ENCODE peak calls at places on chromosomes 1 and 21, in ten cellular contexts. One of them, this sample, is unnamed.

GRCh38 chr1:107181253-107181977 is 40.6 kb downstream of the NTNG1 start:
- DNase-seq in transverse colon: no peak
- DNase-seq in HepG2: no peak
- DNase-seq in K562: no peak
- DNase-seq in SK-N-SH: no peak
- DNase-seq in HCT116: no peak
- DNase-seq in HL-60: no peak
- DNase-seq in sigmoid colon: no peak
- DNase-seq in stomach: no peak
- DNase-seq in breast epithelium: no peak
- DNase-seq in this sample: no peak

GRCh38 chr1:41093826-41094225 is 72.3 kb upstream of the SLFNL1 start:
- DNase-seq in SK-N-SH: no peak
- DNase-seq in transverse colon: no peak
- DNase-seq in HCT116: no peak
- DNase-seq in K562: no peak
- DNase-seq in breast epithelium: no peak
- DNase-seq in stomach: no peak
- DNase-seq in sigmoid colon: no peak
- DNase-seq in HepG2: no peak
- DNase-seq in HL-60: no peak
- DNase-seq in this sample: no peak

GRCh38 chr1:61224609-61225008 is 142.2 kb downstream of the NFIA start:
- DNase-seq in sigmoid colon: no peak
- DNase-seq in SK-N-SH: no peak
- DNase-seq in HCT116: no peak
- DNase-seq in transverse colon: no peak
- DNase-seq in HepG2: no peak
- DNase-seq in K562: no peak
- DNase-seq in HL-60: no peak
- DNase-seq in stomach: no peak
- DNase-seq in breast epithelium: no peak
- DNase-seq in this sample: no peak

GRCh38 chr21:32412162-32412997 is at the start of gene EVA1C:
- DNase-seq in K562: no peak
- DNase-seq in transverse colon: peak; percentile 82
- DNase-seq in HCT116: no peak
- DNase-seq in sigmoid colon: peak; percentile 88
- DNase-seq in stomach: peak; percentile 83
- DNase-seq in breast epithelium: peak; percentile 69
- DNase-seq in HepG2: no peak
- DNase-seq in HL-60: no peak
- DNase-seq in SK-N-SH: peak; percentile 82
- DNase-seq in this sample: no peak

GRCh38 chr1:203480084-203480483 is 4.5 kb downstream of the PRELP start:
- DNase-seq in SK-N-SH: no peak
- DNase-seq in breast epithelium: no peak
- DNase-seq in transverse colon: no peak
- DNase-seq in sigmoid colon: peak; percentile 82
- DNase-seq in HCT116: no peak
- DNase-seq in K562: no peak
- DNase-seq in HL-60: no peak
- DNase-seq in stomach: no peak
- DNase-seq in HepG2: no peak
- DNase-seq in this sample: no peak

GRCh38 chr1:117612517-117613248 is 6.8 kb downstream of the TENT5C start:
- DNase-seq in K562: peak; percentile 89
- DNase-seq in HepG2: no peak
- DNase-seq in HCT116: peak; percentile 36
- DNase-seq in transverse colon: no peak
- DNase-seq in SK-N-SH: no peak
- DNase-seq in stomach: no peak
- DNase-seq in sigmoid colon: no peak
- DNase-seq in breast epithelium: no peak
- DNase-seq in HL-60: no peak
- DNase-seq in this sample: peak; percentile 79

GRCh38 chr21:38796426-38796825 is 9.3 kb upstream of the ETS2 start:
- DNase-seq in sigmoid colon: no peak
- DNase-seq in transverse colon: no peak
- DNase-seq in breast epithelium: no peak
- DNase-seq in HepG2: no peak
- DNase-seq in HL-60: no peak
- DNase-seq in stomach: no peak
- DNase-seq in SK-N-SH: no peak
- DNase-seq in HCT116: no peak
- DNase-seq in K562: peak; percentile 46
- DNase-seq in this sample: no peak

GRCh38 chr21:36034211-36034913 is 26.0 kb downstream of the SETD4 start:
- DNase-seq in HCT116: no peak
- DNase-seq in transverse colon: no peak
- DNase-seq in HepG2: no peak
- DNase-seq in stomach: no peak
- DNase-seq in SK-N-SH: no peak
- DNase-seq in sigmoid colon: no peak
- DNase-seq in K562: no peak
- DNase-seq in breast epithelium: no peak
- DNase-seq in HL-60: no peak
- DNase-seq in this sample: no peak

GRCh38 chr21:41973427-41973831 is 19.6 kb upstream of the C2CD2 start:
- DNase-seq in breast epithelium: no peak
- DNase-seq in K562: no peak
- DNase-seq in SK-N-SH: no peak
- DNase-seq in sigmoid colon: no peak
- DNase-seq in HepG2: no peak
- DNase-seq in HCT116: no peak
- DNase-seq in transverse colon: peak; percentile 76
- DNase-seq in HL-60: no peak
- DNase-seq in stomach: peak; percentile 27
- DNase-seq in this sample: peak; percentile 54

GRCh38 chr1:145720556-145720877 is 1.2 kb downstream of the CD160 start:
- DNase-seq in stomach: no peak
- DNase-seq in breast epithelium: no peak
- DNase-seq in K562: no peak
- DNase-seq in HL-60: no peak
- DNase-seq in transverse colon: no peak
- DNase-seq in SK-N-SH: no peak
- DNase-seq in HCT116: peak; percentile 32
- DNase-seq in sigmoid colon: no peak
- DNase-seq in HepG2: no peak
- DNase-seq in this sample: no peak

GRCh38 chr21:26964379-26964778 is 2.5 kb downstream of the ADAMTS5 start:
- DNase-seq in breast epithelium: peak; percentile 56
- DNase-seq in HCT116: no peak
- DNase-seq in transverse colon: peak; percentile 35
- DNase-seq in HL-60: no peak
- DNase-seq in stomach: peak; percentile 28
- DNase-seq in SK-N-SH: no peak
- DNase-seq in sigmoid colon: peak; percentile 92
- DNase-seq in HepG2: no peak
- DNase-seq in K562: no peak
- DNase-seq in this sample: no peak

GRCh38 chr21:38196033-38196432 is 60.8 kb upstream of the KCNJ15 start:
- DNase-seq in transverse colon: no peak
- DNase-seq in sigmoid colon: no peak
- DNase-seq in K562: no peak
- DNase-seq in HL-60: no peak
- DNase-seq in HepG2: no peak
- DNase-seq in stomach: no peak
- DNase-seq in breast epithelium: no peak
- DNase-seq in SK-N-SH: no peak
- DNase-seq in HCT116: no peak
- DNase-seq in this sample: no peak

GRCh38 chr1:147463022-147463421 is 78.3 kb upstream of the BCL9 start:
- DNase-seq in transverse colon: no peak
- DNase-seq in HCT116: no peak
- DNase-seq in breast epithelium: no peak
- DNase-seq in HepG2: no peak
- DNase-seq in K562: no peak
- DNase-seq in stomach: no peak
- DNase-seq in sigmoid colon: no peak
- DNase-seq in HL-60: no peak
- DNase-seq in SK-N-SH: no peak
- DNase-seq in this sample: no peak

GRCh38 chr1:151458936-151459330 is 361 bp downstream of the POGZ start:
- DNase-seq in HL-60: peak; percentile 56
- DNase-seq in sigmoid colon: peak; percentile 84
- DNase-seq in HepG2: peak; percentile 41
- DNase-seq in breast epithelium: peak; percentile 56
- DNase-seq in K562: peak; percentile 90
- DNase-seq in SK-N-SH: peak; percentile 86
- DNase-seq in HCT116: peak; percentile 52
- DNase-seq in transverse colon: peak; percentile 71
- DNase-seq in stomach: peak; percentile 63
- DNase-seq in this sample: no peak

GRCh38 chr1:31583995-31584868 is 7.9 kb downstream of the TINAGL1 start:
- DNase-seq in breast epithelium: no peak
- DNase-seq in HCT116: no peak
- DNase-seq in sigmoid colon: peak; percentile 95
- DNase-seq in SK-N-SH: peak; percentile 76
- DNase-seq in transverse colon: peak; percentile 72
- DNase-seq in stomach: peak; percentile 94
- DNase-seq in HepG2: peak; percentile 80
- DNase-seq in K562: peak; percentile 11
- DNase-seq in HL-60: no peak
- DNase-seq in this sample: no peak

GRCh38 chr1:25871086-25871703 is 4.3 kb downstream of the PAQR7 start:
- DNase-seq in transverse colon: peak; percentile 30
- DNase-seq in HCT116: no peak
- DNase-seq in sigmoid colon: peak; percentile 49
- DNase-seq in HepG2: peak; percentile 75
- DNase-seq in HL-60: no peak
- DNase-seq in breast epithelium: no peak
- DNase-seq in K562: peak; percentile 57
- DNase-seq in SK-N-SH: no peak
- DNase-seq in stomach: no peak
- DNase-seq in this sample: no peak

GRCh38 chr1:19591482-19592093 is 52.5 kb upstream of the NBL1 start:
- DNase-seq in stomach: no peak
- DNase-seq in sigmoid colon: no peak
- DNase-seq in K562: no peak
- DNase-seq in transverse colon: no peak
- DNase-seq in HCT116: no peak
- DNase-seq in breast epithelium: no peak
- DNase-seq in SK-N-SH: no peak
- DNase-seq in HL-60: no peak
- DNase-seq in HepG2: no peak
- DNase-seq in this sample: no peak
- TF ChIP-seq POLR2AphosphoS5 in stomach: no peak
- TF ChIP-seq POLR2AphosphoS5 in sigmoid colon: no peak
- TF ChIP-seq POLR2AphosphoS5 in K562: no peak
- TF ChIP-seq POLR2AphosphoS5 in transverse colon: no peak
- TF ChIP-seq POLR2AphosphoS5 in HCT116: no peak
- TF ChIP-seq POLR2AphosphoS5 in breast epithelium: no peak
- TF ChIP-seq POLR2AphosphoS5 in SK-N-SH: no peak
- TF ChIP-seq POLR2AphosphoS5 in HL-60: no peak
- TF ChIP-seq POLR2AphosphoS5 in HepG2: no peak
- TF ChIP-seq POLR2AphosphoS5 in this sample: no peak

DNA sequence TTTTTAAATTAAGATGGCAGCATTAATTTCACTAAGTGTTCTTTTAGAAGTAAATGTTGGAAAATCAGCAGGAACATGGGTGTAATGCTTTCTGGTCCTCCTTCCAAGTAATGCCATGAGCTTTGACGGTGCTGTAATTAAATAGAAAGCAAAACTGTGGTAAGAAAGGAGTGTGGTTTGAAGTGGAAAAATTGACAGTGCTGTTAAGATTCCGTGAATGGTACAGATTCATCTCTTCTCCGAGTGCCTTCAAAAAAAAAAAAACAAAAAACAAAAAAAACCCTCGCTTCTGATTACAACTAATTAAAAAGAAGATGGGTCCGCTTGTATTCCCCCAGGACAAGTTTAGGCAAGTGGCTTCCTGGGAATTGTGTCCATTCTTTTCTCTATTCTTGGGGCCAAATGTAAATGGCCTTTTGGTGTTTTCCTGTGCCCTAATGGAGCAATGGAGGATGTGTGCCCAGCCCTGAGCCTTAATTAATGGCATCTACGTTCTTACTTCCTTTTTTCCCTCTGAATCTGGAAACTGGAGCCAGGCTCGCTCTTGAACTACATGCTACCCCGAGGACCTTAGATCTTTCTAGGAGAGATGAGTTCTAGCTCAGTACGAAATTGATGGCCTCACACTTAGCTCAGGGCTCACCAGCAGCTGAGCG is 5.1 kb downstream of the LMO4 start:
- DNase-seq in SK-N-SH: no peak
- DNase-seq in sigmoid colon: no peak
- DNase-seq in HCT116: no peak
- DNase-seq in stomach: no peak
- DNase-seq in HL-60: no peak
- DNase-seq in breast epithelium: no peak
- DNase-seq in transverse colon: no peak
- DNase-seq in K562: no peak
- DNase-seq in HepG2: no peak
- DNase-seq in this sample: no peak
- H3K27ac ChIP-seq in SK-N-SH: peak overlapping the region; percentile 60
- H3K27ac ChIP-seq in sigmoid colon: peak overlapping the region; percentile 97
- H3K27ac ChIP-seq in HCT116: no peak overlapping the region
- H3K27ac ChIP-seq in stomach: peak overlapping the region; percentile 99
- H3K27ac ChIP-seq in HL-60: peak overlapping the region; percentile 88
- H3K27ac ChIP-seq in breast epithelium: peak overlapping the region; percentile 89
- H3K27ac ChIP-seq in transverse colon: peak overlapping the region; percentile 99
- H3K27ac ChIP-seq in K562: no peak overlapping the region
- H3K27ac ChIP-seq in HepG2: no peak overlapping the region
- H3K27ac ChIP-seq in this sample: peak overlapping the region; percentile 79

GRCh38 chr1:101178688-101179491 is 57.9 kb upstream of the S1PR1 start:
- DNase-seq in sigmoid colon: no peak
- DNase-seq in SK-N-SH: no peak
- DNase-seq in breast epithelium: no peak
- DNase-seq in HCT116: no peak
- DNase-seq in HL-60: no peak
- DNase-seq in transverse colon: no peak
- DNase-seq in stomach: no peak
- DNase-seq in K562: no peak
- DNase-seq in HepG2: no peak
- DNase-seq in this sample: no peak
- TF ChIP-seq POLR2AphosphoS5 in sigmoid colon: no peak
- TF ChIP-seq POLR2AphosphoS5 in SK-N-SH: no peak
- TF ChIP-seq POLR2AphosphoS5 in breast epithelium: no peak
- TF ChIP-seq POLR2AphosphoS5 in HCT116: no peak
- TF ChIP-seq POLR2AphosphoS5 in HL-60: no peak
- TF ChIP-seq POLR2AphosphoS5 in transverse colon: no peak
- TF ChIP-seq POLR2AphosphoS5 in stomach: no peak
- TF ChIP-seq POLR2AphosphoS5 in K562: no peak
- TF ChIP-seq POLR2AphosphoS5 in HepG2: no peak
- TF ChIP-seq POLR2AphosphoS5 in this sample: no peak

DNA sequence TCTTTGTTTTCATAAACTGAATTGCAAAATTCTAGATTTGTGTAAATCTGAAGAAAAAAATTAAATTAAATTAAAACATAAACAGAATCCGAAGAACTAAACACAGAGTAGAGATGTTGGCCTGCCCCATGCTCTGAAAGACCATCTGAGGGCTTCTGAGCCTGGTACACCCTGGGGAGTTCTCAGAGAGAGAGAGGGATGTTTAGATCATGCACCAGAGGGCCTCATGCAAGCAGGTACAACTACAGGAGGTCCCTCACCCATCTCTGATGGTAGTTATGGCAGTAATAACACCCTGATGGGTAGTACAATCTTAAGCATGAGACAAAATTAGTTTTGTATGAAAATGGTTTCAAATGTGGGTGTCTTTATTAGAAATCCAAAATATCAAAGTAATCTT is 127.7 kb downstream of the TGFB2 start:
- DNase-seq in sigmoid colon: no peak
- DNase-seq in K562: no peak
- DNase-seq in transverse colon: no peak
- DNase-seq in HepG2: no peak
- DNase-seq in HCT116: no peak
- DNase-seq in SK-N-SH: no peak
- DNase-seq in stomach: no peak
- DNase-seq in HL-60: no peak
- DNase-seq in breast epithelium: no peak
- DNase-seq in this sample: no peak
- H3K27ac ChIP-seq in sigmoid colon: no peak overlapping the region
- H3K27ac ChIP-seq in K562: no peak overlapping the region
- H3K27ac ChIP-seq in transverse colon: no peak overlapping the region
- H3K27ac ChIP-seq in HepG2: no peak overlapping the region
- H3K27ac ChIP-seq in HCT116: no peak overlapping the region
- H3K27ac ChIP-seq in SK-N-SH: peak overlapping the region; percentile 97
- H3K27ac ChIP-seq in stomach: no peak overlapping the region
- H3K27ac ChIP-seq in HL-60: no peak overlapping the region
- H3K27ac ChIP-seq in breast epithelium: no peak overlapping the region
- H3K27ac ChIP-seq in this sample: no peak overlapping the region

This sample was measured in vagina.